ENCODE peak calls at places on chromosomes 16 and 17, in five cellular contexts. Y is progenitor cell of endocrine pancreas; E is cardiac fibroblast; F is T-helper 2 cell treated with Interferon-gamma antibody and Interleukin-4, amounts not matched to agents 5 μg/mL and 100 μg/mL, for 36 hours; A is NCI-H345. G is an unnamed sample.

GRCh38 chr17:68457168-68457538 is at the start of gene WIPI1:
- DNase-seq in Y (no peak), A (no peak), F (no peak), E (no peak), G (no peak)

GRCh38 chr17:15946611-15947120 is 1.7 kb downstream of the ADORA2B start:
- DNase-seq in F (no peak), E (peak; percentile 40), Y (no peak), A (no peak), G (no peak)

GRCh38 chr16:23920899-23921298 is 85.1 kb downstream of the PRKCB start:
- DNase-seq in A (no peak), Y (no peak), E (no peak), F (no peak), G (no peak)

GRCh38 chr17:44221862-44222111 is 2.3 kb upstream of the UBTF start:
- DNase-seq in A (no peak), Y (no peak), E (no peak), F (no peak), G (no peak)

GRCh38 chr17:79631640-79632431 is 21.0 kb upstream of the RBFOX3 start:
- DNase-seq in E (no peak), Y (peak; percentile 4), F (no peak), A (no peak), G (no peak)

GRCh38 chr17:41307647-41308046 is 1.5 kb downstream of the KRTAP16-1 start:
- DNase-seq in E (no peak), Y (no peak), A (no peak), F (no peak), G (peak; percentile 26)

GRCh38 chr16:83532634-83533033 is 275.1 kb upstream of the HSBP1 start:
- DNase-seq in A (no peak), F (no peak), Y (no peak), E (no peak), G (no peak)

GRCh38 chr16:69166946-69167930 is 19.7 kb upstream of the SNTB2 start:
- DNase-seq in A (no peak), Y (no peak), F (no peak), E (no peak), G (no peak)

GRCh38 chr17:28946239-28946638 is 5.1 kb downstream of the PHF12 start:
- DNase-seq in Y (no peak), A (no peak), E (peak; percentile 58), F (peak; percentile 17), G (no peak)

GRCh38 chr17:77504652-77505459 is 364.1 kb downstream of the SEC14L1 start:
- DNase-seq in Y (no peak), E (no peak), F (no peak), A (no peak), G (no peak)

GRCh38 chr17:74864866-74865395 is 5.2 kb upstream of the GRIN2C start:
- DNase-seq in F (peak; percentile 60), Y (peak; percentile 77), A (peak; percentile 64), E (peak; percentile 67), G (peak; percentile 40)

GRCh38 chr16:31131841-31132271 is 3.7 kb downstream of the PRSS8 start:
- DNase-seq in E (no peak), A (no peak), F (no peak), Y (no peak), G (no peak)

GRCh38 chr17:4375039-4375748 is 8.7 kb upstream of the UBE2G1 start:
- DNase-seq in E (no peak), F (peak; percentile 86), A (no peak), Y (no peak), G (no peak)

GRCh38 chr16:30557950-30558788 is at the start of gene ZNF764:
- DNase-seq in A (peak; percentile 99), Y (peak; percentile 83), F (peak; percentile 98), E (peak; percentile 98), G (peak; percentile 98)

GRCh38 chr16:918068-918467 is 52.7 kb downstream of the LMF1 start:
- DNase-seq in E (peak; percentile 5), F (no peak), A (no peak), Y (no peak), G (no peak)

GRCh38 chr16:57175896-57176295 is 9.9 kb downstream of the PSME3IP1 start:
- DNase-seq in A (no peak), F (no peak), E (peak; percentile 53), Y (no peak), G (no peak)

GRCh38 chr16:10322723-10323527 is 62.9 kb upstream of the ATF7IP2 start:
- DNase-seq in F (no peak), Y (no peak), A (no peak), E (no peak), G (no peak)

GRCh38 chr17:41505836-41506767 is 690 bp upstream of the KRT13 start:
- DNase-seq in E (no peak), Y (no peak), A (no peak), F (no peak), G (no peak)

GRCh38 chr16:52773026-52773425 is 226.1 kb upstream of the TOX3 start:
- DNase-seq in E (no peak), F (no peak), A (peak; percentile 7), Y (no peak), G (peak; percentile 92)

GRCh38 chr17:13337171-13337570 is 264.6 kb downstream of the HS3ST3A1 start:
- DNase-seq in Y (no peak), F (no peak), E (no peak), A (no peak), G (no peak)

GRCh38 chr16:56202036-56202435 is 10.7 kb downstream of the GNAO1 start:
- DNase-seq in E (no peak), F (no peak), A (no peak), Y (no peak), G (no peak)

GRCh38 chr16:84841787-84842300 is 22.1 kb downstream of the CRISPLD2 start:
- DNase-seq in F (no peak), Y (peak; percentile 59), A (peak; percentile 90), E (no peak), G (peak; percentile 92)

GRCh38 chr16:66886346-66886745 is 6.0 kb downstream of the PDP2 start:
- DNase-seq in E (no peak), F (no peak), Y (no peak), A (no peak), G (no peak)

GRCh38 chr17:60745544-60745943 is 67.9 kb downstream of the BCAS3 start:
- DNase-seq in E (peak; percentile 14), F (no peak), Y (no peak), A (no peak), G (no peak)

GRCh38 chr16:23434380-23434779 is 18.6 kb downstream of the COG7 start:
- DNase-seq in F (peak; percentile 6), Y (no peak), A (peak; percentile 62), E (peak; percentile 81), G (peak; percentile 88)

GRCh38 chr16:22318690-22319358 is 21.6 kb downstream of the POLR3E start:
- DNase-seq in E (peak; percentile 43), A (no peak), F (peak; percentile 36), Y (no peak), G (peak; percentile 8)

G was measured in NCI-H2171 treated with DMSO at 0.1 percent for 48 hours.